ENCODE peak calls at places on chromosomes 12 and 14, in ten cellular contexts. O is body of pancreas, R is breast epithelium, C is transverse colon, B is endothelial cell of umbilical vein, Q is A549, X is heart left ventricle, W is HCT116, U is adrenal gland, G is suprapubic skin. V is an unnamed sample.

GRCh38 chr12:66648336-66648735 is 30.5 kb downstream of the GRIP1 start:
- DNase-seq in C (no peak), G (no peak), Q (no peak), R (no peak), U (no peak), X (no peak), W (no peak), O (no peak), B (no peak), V (no peak)

GRCh38 chr12:111426341-111427185 is 20.8 kb downstream of the SH2B3 start:
- DNase-seq in G (no peak), C (peak; percentile 59), O (no peak), U (no peak), R (no peak), X (no peak), W (no peak), Q (no peak), B (peak; percentile 67), V (no peak)

GRCh38 chr14:101823511-101824120 is 62.1 kb downstream of the PPP2R5C start:
- DNase-seq in W (no peak), R (no peak), B (peak; percentile 29), Q (no peak), U (no peak), G (no peak), X (no peak), C (peak; percentile 60), O (no peak), V (peak; percentile 37)

GRCh38 chr12:49105504-49106120 is 5.0 kb downstream of the LMBR1L start:
- DNase-seq in U (no peak), W (no peak), X (peak; percentile 56), G (no peak), B (peak; percentile 37), Q (no peak), C (no peak), O (no peak), R (no peak), V (peak; percentile 18)

GRCh38 chr12:108955225-108955835 is 65.5 kb downstream of the SVOP start:
- DNase-seq in W (no peak), R (no peak), B (peak; percentile 36), C (no peak), G (no peak), X (peak; percentile 54), O (peak; percentile 19), U (peak; percentile 32), Q (peak; percentile 48), V (peak; percentile 21)

GRCh38 chr12:114480309-114481199 is 74.6 kb upstream of the TBX5 start:
- DNase-seq in C (no peak), B (no peak), O (no peak), R (no peak), Q (no peak), X (no peak), G (no peak), U (no peak), W (no peak), V (no peak)

GRCh38 chr14:51448831-51449665 is 202.7 kb upstream of the FRMD6 start:
- DNase-seq in Q (no peak), O (peak; percentile 48), U (peak; percentile 87), C (no peak), X (peak; percentile 53), W (no peak), G (no peak), B (peak; percentile 66), R (no peak), V (no peak)

GRCh38 chr14:32693114-32693513 is 245.6 kb upstream of the NPAS3 start:
- DNase-seq in R (no peak), G (no peak), U (peak; percentile 14), C (peak; percentile 43), B (no peak), O (no peak), W (no peak), X (no peak), Q (no peak), V (no peak)

GRCh38 chr14:53710615-53711014 is 246.0 kb downstream of the BMP4 start:
- DNase-seq in W (no peak), G (no peak), C (no peak), B (no peak), R (no peak), U (no peak), Q (no peak), X (no peak), O (no peak), V (no peak)

GRCh38 chr14:41607119-41607785 is 576 bp downstream of the LRFN5 start:
- DNase-seq in R (no peak), C (no peak), W (no peak), X (no peak), Q (no peak), U (peak; percentile 13), B (no peak), G (no peak), O (no peak), V (no peak)

GRCh38 chr14:51527073-51527472 is 124.6 kb upstream of the FRMD6 start:
- DNase-seq in G (no peak), U (no peak), W (no peak), Q (no peak), B (no peak), R (no peak), X (no peak), C (no peak), O (no peak), V (no peak)

GRCh38 chr14:36604757-36605505 is 22.5 kb upstream of the NKX2-8 start:
- DNase-seq in Q (peak; percentile 80), B (peak; percentile 70), U (peak; percentile 51), G (no peak), W (peak; percentile 76), X (peak; percentile 23), C (peak; percentile 40), R (peak; percentile 52), O (peak; percentile 59), V (no peak)

GRCh38 chr12:82952946-82953345 is 266.2 kb downstream of the TMTC2 start:
- DNase-seq in R (no peak), C (no peak), Q (no peak), U (no peak), W (no peak), X (no peak), O (no peak), B (no peak), G (no peak), V (no peak)

GRCh38 chr12:62251609-62251958 is 8.6 kb upstream of the USP15 start:
- DNase-seq in X (no peak), C (no peak), U (no peak), O (no peak), B (no peak), W (no peak), Q (no peak), G (no peak), R (no peak), V (no peak)

GRCh38 chr12:89789862-89790261 is 81.2 kb upstream of the ATP2B1 start:
- DNase-seq in O (no peak), W (no peak), G (no peak), Q (no peak), B (no peak), X (peak; percentile 8), R (no peak), U (peak; percentile 32), C (no peak), V (no peak)

GRCh38 chr14:63867926-63868921 is 15.4 kb downstream of the SYNE2 start:
- DNase-seq in W (no peak), Q (no peak), G (no peak), R (no peak), X (no peak), B (peak; percentile 55), C (no peak), U (no peak), O (no peak), V (no peak)
- H3K27ac ChIP-seq in W (no peak overlapping the region), Q (no peak overlapping the region), G (peak overlapping the region; percentile 51), R (peak overlapping the region; percentile 85), X (no peak overlapping the region), B (no peak overlapping the region), C (peak overlapping the region; percentile 66), U (no peak overlapping the region), O (peak overlapping the region; percentile 39), V (peak overlapping the region; percentile 76)

GRCh38 chr12:31362759-31363415 is 36.9 kb upstream of the SINHCAF start:
- DNase-seq in C (peak; percentile 65), Q (peak; percentile 15), X (no peak), B (no peak), R (no peak), O (no peak), U (no peak), G (no peak), W (no peak), V (no peak)
- TF ChIP-seq POLR2A in C (peak; percentile 22), Q (no peak), X (no peak), B (no peak), R (no peak), O (no peak), U (no peak), G (no peak), W (no peak), V (no peak)

DNA sequence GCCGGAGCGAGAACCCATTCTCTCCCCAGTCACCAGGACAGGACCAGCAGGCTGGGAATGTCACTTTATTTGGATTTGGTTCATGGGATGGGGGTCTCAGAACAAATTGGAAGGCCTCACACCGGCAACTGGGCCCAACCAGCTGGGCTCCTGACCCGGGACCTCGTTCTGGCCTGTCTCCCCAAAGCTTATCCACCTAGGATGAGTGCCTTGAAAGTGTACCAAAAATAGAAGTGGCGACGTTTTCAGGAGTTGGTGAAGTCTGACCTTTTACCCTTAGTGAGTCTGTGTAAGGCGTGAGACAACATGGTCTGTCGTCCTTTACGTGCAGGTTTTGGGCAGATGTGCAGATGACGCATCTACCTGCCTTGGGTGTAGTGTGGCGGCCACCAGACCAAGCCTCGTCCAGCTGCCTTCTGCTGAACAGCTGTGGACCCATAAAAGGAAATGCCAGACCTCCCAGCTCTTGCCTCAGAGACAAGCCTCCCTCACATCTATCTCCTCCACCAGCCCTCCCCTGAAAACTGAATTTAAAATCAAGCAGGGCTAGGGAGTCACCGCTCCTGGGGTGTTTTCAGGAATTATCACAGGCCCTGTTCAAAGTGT is 36.6 kb upstream of the CLMN start:
- DNase-seq in X (no peak), O (no peak), W (no peak), G (peak; percentile 38), R (no peak), B (no peak), U (no peak), Q (no peak), C (no peak), V (no peak)
- H3K27ac ChIP-seq in X (no peak overlapping the region), O (no peak overlapping the region), W (no peak overlapping the region), G (no peak overlapping the region), R (no peak overlapping the region), B (no peak overlapping the region), U (no peak overlapping the region), Q (no peak overlapping the region), C (no peak overlapping the region), V (no peak overlapping the region)

GRCh38 chr12:59499774-59500173 is 96.1 kb upstream of the SLC16A7 start:
- DNase-seq in O (no peak), Q (no peak), C (no peak), B (no peak), R (no peak), W (no peak), X (no peak), U (no peak), G (no peak), V (no peak)

GRCh38 chr12:59500335-59500734 is 95.5 kb upstream of the SLC16A7 start:
- DNase-seq in C (no peak), Q (no peak), O (no peak), X (no peak), W (no peak), U (no peak), G (no peak), B (no peak), R (no peak), V (no peak)

DNA sequence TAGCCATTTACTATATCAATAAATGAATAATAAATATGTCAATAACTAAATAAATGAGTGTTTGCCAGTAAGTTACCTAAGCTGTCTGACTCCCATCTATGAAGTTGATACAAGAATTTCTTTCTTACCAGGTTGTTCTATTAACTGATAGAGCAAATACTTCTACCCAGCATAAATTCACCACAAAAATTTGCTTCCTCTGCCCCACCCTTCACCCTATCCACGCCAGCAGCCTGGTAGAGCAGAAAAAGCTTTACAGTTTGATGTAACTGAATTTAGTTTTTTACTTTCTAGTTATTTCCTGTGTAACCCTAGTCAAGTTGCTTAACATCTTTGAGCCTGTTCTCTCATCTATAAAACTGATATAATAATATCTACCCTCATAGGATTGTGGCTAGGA is 94.9 kb upstream of the SLC16A7 start:
- DNase-seq in W (no peak), O (peak; percentile 15), B (no peak), C (no peak), R (no peak), U (no peak), Q (no peak), X (no peak), G (no peak), V (no peak)
- TF ChIP-seq POLR2A in W (no peak), O (no peak), B (no peak), C (no peak), R (no peak), U (no peak), Q (no peak), X (no peak), G (no peak), V (no peak)